ENCODE peak calls at places on chromosomes 3 and 15, in five cellular contexts. A is spleen, K is breast epithelium, E is K562, D is H1. P is an unnamed sample.
A peak's percentile ranks its signal among the peaks of the same experiment; 100 is the strongest.

GRCh38 chr3:145006291-145006690 is 1034.7 kb downstream of the DIPK2A start:
- DNase-seq in E (no peak), A (no peak), K (no peak), D (no peak), P (no peak)

GRCh38 chr15:58179206-58179605 is 41.0 kb downstream of the AQP9 start:
- DNase-seq in E (peak; percentile 54), A (no peak), D (no peak), K (no peak), P (no peak)

GRCh38 chr15:62051166-62051565 is 9.1 kb downstream of the VPS13C start:
- DNase-seq in D (no peak), K (no peak), A (no peak), E (no peak), P (no peak)

GRCh38 chr3:181711325-181712135 is at the start of gene SOX2:
- DNase-seq in E (peak; percentile 52), D (peak; percentile 78), K (no peak), A (peak; percentile 81), P (peak; percentile 94)

GRCh38 chr15:78509726-78510312 is 2.4 kb downstream of the HYKK start:
- DNase-seq in A (no peak), E (no peak), D (no peak), K (no peak), P (no peak)

GRCh38 chr15:70708839-70709238 is 54.5 kb downstream of the UACA start:
- DNase-seq in K (no peak), D (no peak), E (no peak), A (no peak), P (no peak)

GRCh38 chr3:193978446-193978845 is 157.5 kb upstream of the HES1 start:
- DNase-seq in E (no peak), A (no peak), K (no peak), D (no peak), P (no peak)

GRCh38 chr15:75696303-75696657 is 16.4 kb downstream of the CSPG4 start:
- DNase-seq in E (no peak), D (no peak), A (no peak), K (no peak), P (peak; percentile 44)

GRCh38 chr15:78034495-78035191 is 42.9 kb downstream of the TBC1D2B start:
- DNase-seq in D (no peak), K (no peak), E (no peak), A (peak; percentile 93), P (peak; percentile 63)

GRCh38 chr3:36842275-36842674 is 77.9 kb upstream of the DCLK3 start:
- DNase-seq in E (no peak), K (no peak), D (no peak), A (no peak), P (no peak)

GRCh38 chr3:195803309-195803908 is 8.3 kb downstream of the MUC4 start:
- DNase-seq in A (peak; percentile 39), D (no peak), K (no peak), E (no peak), P (no peak)

GRCh38 chr3:53846851-53847155 is 435 bp downstream of the IL17RB start:
- DNase-seq in K (no peak), D (no peak), E (no peak), A (no peak), P (no peak)

GRCh38 chr3:126226376-126226775 is 46.0 kb upstream of the ALDH1L1 start:
- DNase-seq in D (no peak), A (no peak), K (no peak), E (no peak), P (no peak)

GRCh38 chr15:33710746-33711145 is 257.6 kb upstream of the CHRM5 start:
- DNase-seq in E (no peak), D (no peak), K (no peak), A (no peak), P (no peak)

GRCh38 chr15:29090617-29091466 is 178.8 kb downstream of the NSMCE3 start:
- DNase-seq in D (no peak), A (peak; percentile 78), K (no peak), E (peak; percentile 71), P (no peak)

GRCh38 chr15:69544349-69545113 is 91.9 kb downstream of the RPLP1 start:
- DNase-seq in E (no peak), A (peak; percentile 23), K (no peak), D (no peak), P (no peak)

GRCh38 chr15:80241508-80241907 is 10.5 kb downstream of the CTXND1 start:
- DNase-seq in K (no peak), A (no peak), D (no peak), E (no peak), P (no peak)

GRCh38 chr3:191355406-191355805 is 25.1 kb upstream of the UTS2B start:
- DNase-seq in D (no peak), K (no peak), E (no peak), A (no peak), P (no peak)

GRCh38 chr3:116394365-116394764 is 50.9 kb downstream of the LSAMP start:
- DNase-seq in A (no peak), K (no peak), D (no peak), E (no peak), P (no peak)

GRCh38 chr15:47870956-47871625 is 153.8 kb downstream of the SEMA6D start:
- DNase-seq in K (no peak), A (no peak), D (no peak), E (no peak), P (no peak)

GRCh38 chr15:79942656-79943481 is 28.1 kb downstream of the BCL2A1 start:
- DNase-seq in E (no peak), A (no peak), K (no peak), D (no peak), P (no peak)

GRCh38 chr3:72413228-72413627 is 435.0 kb downstream of the SHQ1 start:
- DNase-seq in E (no peak), K (no peak), D (no peak), A (no peak), P (no peak)

GRCh38 chr15:62601779-62602540 is 436.9 kb upstream of the C2CD4B start:
- DNase-seq in K (no peak), E (no peak), D (no peak), A (no peak), P (no peak)

GRCh38 chr15:34353627-34354026 is 10.5 kb downstream of the NUTM1 start:
- DNase-seq in E (no peak), K (no peak), A (no peak), D (no peak), P (no peak)

GRCh38 chr15:31303434-31304073 is 23.1 kb upstream of the KLF13 start:
- DNase-seq in A (peak; percentile 77), E (peak; percentile 60), K (peak; percentile 48), D (no peak), P (no peak)

GRCh38 chr15:43241100-43241499 is 20.3 kb upstream of the EPB42 start:
- DNase-seq in E (no peak), K (no peak), D (no peak), A (no peak), P (no peak)

GRCh38 chr15:81897011-81897677 is 148.7 kb downstream of the MEX3B start:
- DNase-seq in D (no peak), K (no peak), E (no peak), A (no peak), P (no peak)

GRCh38 chr3:119276657-119277056 is 17.5 kb upstream of the ARHGAP31 start:
- DNase-seq in K (no peak), A (no peak), D (no peak), E (no peak), P (no peak)

GRCh38 chr3:151386063-151386462 is 1.5 kb upstream of the P2RY12 start:
- DNase-seq in E (no peak), D (no peak), K (no peak), A (no peak), P (no peak)

GRCh38 chr15:101727186-101727585 is 2.9 kb upstream of the TARS3 start:
- DNase-seq in E (no peak), K (no peak), A (no peak), D (no peak), P (no peak)

GRCh38 chr3:71010731-71011455 is 572.6 kb downstream of the FOXP1 start:
- DNase-seq in D (no peak), K (no peak), A (no peak), E (peak; percentile 18), P (no peak)
- H3K4me3 ChIP-seq in D (no peak overlapping the region), K (no peak overlapping the region), A (no peak overlapping the region), E (no peak overlapping the region), P (no peak overlapping the region)

DNA sequence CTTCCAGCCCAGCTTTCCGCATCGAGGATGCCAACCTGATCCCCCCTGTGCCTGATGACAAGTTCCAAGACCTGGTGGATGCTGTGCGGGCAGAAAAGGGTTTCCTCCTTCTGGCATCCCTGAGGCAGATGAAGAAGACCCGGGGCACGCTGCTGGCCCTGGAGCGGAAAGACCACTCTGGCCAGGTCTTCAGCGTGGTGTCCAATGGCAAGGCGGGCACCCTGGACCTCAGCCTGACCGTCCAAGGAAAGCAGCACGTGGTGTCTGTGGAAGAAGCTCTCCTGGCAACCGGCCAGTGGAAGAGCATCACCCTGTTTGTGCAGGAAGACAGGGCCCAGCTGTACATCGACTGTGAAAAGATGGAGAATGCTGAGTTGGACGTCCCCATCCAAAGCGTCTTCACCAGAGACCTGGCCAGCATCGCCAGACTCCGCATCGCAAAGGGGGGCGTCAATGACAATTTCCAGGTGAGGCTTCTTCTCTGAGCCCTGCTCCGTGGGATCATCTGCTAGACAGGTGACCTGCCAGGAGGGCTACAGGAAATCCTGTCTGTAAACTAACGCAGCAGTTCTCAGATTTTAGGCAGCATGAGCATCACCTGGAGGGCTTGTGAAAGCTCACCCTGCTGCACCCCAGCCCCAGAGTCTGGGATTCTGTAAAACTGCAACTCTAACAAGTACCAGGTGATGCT is 1.6 kb downstream of the THBS1 start:
- DNase-seq in A (no peak), K (no peak), D (no peak), E (no peak), P (no peak)
- TF ChIP-seq POLR2AphosphoS5 in A (peak; percentile 69), K (no peak), D (peak; percentile 87), E (no peak), P (no peak)

GRCh38 chr3:152977356-152977755 is 142.4 kb downstream of the P2RY1 start:
- DNase-seq in A (no peak), K (no peak), D (no peak), E (no peak), P (no peak)
- TF ChIP-seq POLR2A in A (no peak), K (no peak), D (no peak), E (no peak), P (no peak)

DNA sequence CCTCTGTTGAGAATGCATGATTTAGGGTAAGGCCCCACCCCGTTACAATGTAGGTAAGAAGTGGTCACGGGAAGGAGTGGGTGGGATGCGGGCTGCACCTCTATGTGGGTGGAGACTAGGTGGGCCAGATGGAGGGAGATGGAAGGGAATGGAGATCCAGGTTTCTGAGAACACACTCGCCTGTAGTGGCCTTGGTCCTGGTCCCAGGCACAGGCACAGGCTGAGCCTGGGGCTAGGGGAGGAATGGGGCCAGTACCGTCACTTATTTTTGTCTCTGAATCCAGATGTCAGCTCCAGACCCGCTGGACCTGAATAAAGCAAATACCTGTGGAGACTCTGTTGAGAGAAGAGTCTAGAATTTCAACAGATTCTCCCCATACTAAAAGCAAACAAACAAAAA is 31.5 kb downstream of the GOLGA6A start:
- DNase-seq in E (no peak), D (no peak), K (no peak), A (no peak), P (no peak)
- H3K4me3 ChIP-seq in E (no peak overlapping the region), D (no peak overlapping the region), K (peak overlapping the region; percentile 10), A (no peak overlapping the region), P (no peak overlapping the region)